ENCODE peak calls at places on chromosome 17, in ten cellular contexts. A is fibroblast of lung, X is uterus, J is SJCRH30, P is neural progenitor cell, O is astrocyte, L is IMR-90, C is psoas muscle, D is mammary epithelial cell, W is H7. G is an unnamed sample.
A peak's percentile ranks its signal among the peaks of the same experiment; 100 is the strongest.

GRCh38 chr17:2034157-2034556 is 4.2 kb downstream of the DPH1 start:
- DNase-seq in A (peak; percentile 63), X (no peak), J (no peak), P (no peak), O (peak; percentile 46), L (no peak), C (no peak), D (no peak), W (no peak), G (no peak)

GRCh38 chr17:68495081-68495480 is 17.1 kb upstream of the PRKAR1A start:
- DNase-seq in A (no peak), X (no peak), J (no peak), P (no peak), O (no peak), L (no peak), C (no peak), D (no peak), W (no peak), G (no peak)

GRCh38 chr17:70168044-70168978 is 1.0 kb upstream of the KCNJ2 start:
- DNase-seq in A (peak; percentile 77), X (peak; percentile 31), J (peak; percentile 6), P (peak; percentile 79), O (peak; percentile 70), L (peak; percentile 81), C (peak; percentile 70), D (peak; percentile 58), W (peak; percentile 76), G (peak; percentile 16)

GRCh38 chr17:53106886-53107285 is 715.8 kb upstream of the KIF2B start:
- DNase-seq in A (no peak), X (no peak), J (no peak), P (no peak), O (no peak), L (no peak), C (no peak), D (no peak), W (no peak), G (no peak)

GRCh38 chr17:56995776-56996175 is 17.8 kb downstream of the SCPEP1 start:
- DNase-seq in A (peak; percentile 49), X (no peak), J (no peak), P (no peak), O (peak; percentile 33), L (peak; percentile 19), C (no peak), D (no peak), W (no peak), G (no peak)

GRCh38 chr17:69567130-69567529 is 152.6 kb downstream of the MAP2K6 start:
- DNase-seq in A (no peak), X (no peak), J (no peak), P (peak; percentile 34), O (no peak), L (peak; percentile 31), C (no peak), D (no peak), W (peak; percentile 33), G (no peak)

GRCh38 chr17:75487351-75488070 is 27.8 kb downstream of the CASKIN2 start:
- DNase-seq in A (no peak), X (no peak), J (no peak), P (no peak), O (no peak), L (no peak), C (peak; percentile 65), D (no peak), W (no peak), G (peak; percentile 52)

GRCh38 chr17:63439682-63440081 is 6.4 kb downstream of the CYB561 start:
- DNase-seq in A (peak; percentile 46), X (no peak), J (no peak), P (no peak), O (peak; percentile 30), L (peak; percentile 51), C (no peak), D (no peak), W (no peak), G (no peak)

GRCh38 chr17:60149691-60150582 is at the start of gene CA4:
- DNase-seq in A (no peak), X (no peak), J (no peak), P (peak; percentile 73), O (no peak), L (no peak), C (no peak), D (no peak), W (peak; percentile 92), G (no peak)

GRCh38 chr17:2380225-2380922 is 20.5 kb downstream of the MNT start:
- DNase-seq in A (no peak), X (no peak), J (no peak), P (no peak), O (no peak), L (no peak), C (no peak), D (no peak), W (no peak), G (no peak)

GRCh38 chr17:80519091-80519781 is 25.4 kb upstream of the RPTOR start:
- DNase-seq in A (no peak), X (no peak), J (no peak), P (no peak), O (no peak), L (no peak), C (no peak), D (no peak), W (no peak), G (no peak)

DNA sequence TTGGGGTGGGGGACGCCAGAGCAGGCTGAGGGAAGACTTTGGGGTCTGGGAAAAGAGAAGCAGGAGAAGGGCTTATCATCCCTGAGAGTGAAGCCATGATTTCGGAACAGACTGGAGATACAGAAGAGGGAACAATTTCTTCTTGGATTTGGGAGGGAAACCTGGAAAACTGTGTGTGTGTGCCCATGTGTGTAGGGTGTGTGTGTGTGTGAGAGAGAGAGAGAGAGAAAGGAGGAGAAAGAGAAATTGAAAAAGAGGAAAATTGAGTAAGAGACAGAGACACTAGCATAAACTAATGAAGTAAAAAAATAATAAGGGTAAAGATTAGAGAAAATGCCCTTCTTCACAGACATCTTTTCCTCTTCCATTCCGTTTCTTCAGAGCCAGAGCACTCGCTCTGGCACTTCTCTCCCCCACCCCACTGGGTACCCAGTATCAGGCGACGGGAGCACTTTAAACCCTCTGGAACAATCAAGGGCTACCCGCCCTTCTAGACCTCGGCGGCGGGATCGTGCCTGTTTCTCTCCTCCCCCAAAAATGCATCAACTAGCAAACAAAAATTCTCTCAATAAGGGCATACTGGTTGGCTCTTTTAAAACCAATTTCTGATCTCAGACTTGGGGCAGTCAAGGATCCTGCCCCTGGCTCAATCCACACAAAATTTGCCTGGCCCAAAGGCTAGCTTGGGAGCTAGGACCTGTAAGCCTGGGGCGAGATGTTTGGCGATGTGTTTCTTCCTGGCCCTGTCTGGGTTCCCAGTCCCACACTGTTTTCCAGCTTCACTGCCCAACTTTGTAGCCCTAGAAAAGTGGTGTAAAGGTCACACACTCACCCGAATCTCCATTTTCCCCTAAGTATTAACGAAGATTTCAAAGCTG is 14.1 kb upstream of the HOXB2 start:
- DNase-seq in A (no peak), X (no peak), J (no peak), P (no peak), O (no peak), L (no peak), C (no peak), D (no peak), W (no peak), G (no peak)
- H3K27me3 ChIP-seq in A (no peaks in the 10 kb centered on the region), X (no peaks in the 10 kb centered on the region), J (no peaks in the 10 kb centered on the region), P (peaks cover 100% of the 10 kb centered on the region), O (peaks cover 76% of the 10 kb centered on the region), L (no peaks in the 10 kb centered on the region), C (no peaks in the 10 kb centered on the region), D (no peaks in the 10 kb centered on the region), W (peaks cover 99% of the 10 kb centered on the region), G (no peaks in the 10 kb centered on the region)

GRCh38 chr17:41738077-41738800 is 3.8 kb upstream of the HAP1 start:
- DNase-seq in A (peak; percentile 55), X (peak; percentile 80), J (peak; percentile 89), P (peak; percentile 90), O (peak; percentile 28), L (peak; percentile 68), C (peak; percentile 89), D (peak; percentile 65), W (peak; percentile 94), G (peak; percentile 77)

GRCh38 chr17:41736983-41737679 is 2.7 kb upstream of the HAP1 start:
- DNase-seq in A (no peak), X (no peak), J (no peak), P (no peak), O (no peak), L (no peak), C (no peak), D (no peak), W (no peak), G (no peak)

GRCh38 chr17:41738801-41739112 is 4.3 kb upstream of the HAP1 start:
- DNase-seq in A (no peak), X (no peak), J (no peak), P (no peak), O (no peak), L (no peak), C (no peak), D (no peak), W (no peak), G (no peak)

GRCh38 chr17:41735744-41736143 is 1.3 kb upstream of the HAP1 start:
- DNase-seq in A (no peak), X (no peak), J (no peak), P (no peak), O (no peak), L (no peak), C (no peak), D (no peak), W (peak; percentile 31), G (no peak)

DNA sequence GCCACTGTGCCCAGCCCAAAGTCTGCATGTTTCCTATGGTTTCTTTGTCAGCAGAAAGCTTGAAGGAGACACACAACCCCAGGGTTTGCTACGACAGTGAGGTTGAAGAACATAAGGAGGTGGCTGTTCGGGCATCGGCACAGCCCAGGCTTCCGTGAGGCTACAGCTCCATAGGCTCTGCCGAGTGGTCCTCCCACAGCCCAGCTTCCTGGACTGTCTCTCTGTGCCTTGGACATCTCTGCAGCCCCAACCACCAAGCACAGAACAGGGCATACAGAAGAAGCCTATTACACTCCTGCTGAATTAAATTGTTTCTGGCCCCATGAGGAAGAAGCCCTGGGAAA is 3.2 kb upstream of the HAP1 start:
- DNase-seq in A (no peak), X (no peak), J (no peak), P (no peak), O (no peak), L (no peak), C (no peak), D (no peak), W (no peak), G (no peak)
- H3K27me3 ChIP-seq in A (peaks cover 37% of the 10 kb centered on the region), X (peaks cover 11% of the 10 kb centered on the region), J (peaks cover 20% of the 10 kb centered on the region), P (peaks cover 53% of the 10 kb centered on the region), O (peaks cover 35% of the 10 kb centered on the region), L (peaks cover 43% of the 10 kb centered on the region), C (no peaks in the 10 kb centered on the region), D (no peaks in the 10 kb centered on the region), W (peaks cover 49% of the 10 kb centered on the region), G (peaks cover 1% of the 10 kb centered on the region)

DNA sequence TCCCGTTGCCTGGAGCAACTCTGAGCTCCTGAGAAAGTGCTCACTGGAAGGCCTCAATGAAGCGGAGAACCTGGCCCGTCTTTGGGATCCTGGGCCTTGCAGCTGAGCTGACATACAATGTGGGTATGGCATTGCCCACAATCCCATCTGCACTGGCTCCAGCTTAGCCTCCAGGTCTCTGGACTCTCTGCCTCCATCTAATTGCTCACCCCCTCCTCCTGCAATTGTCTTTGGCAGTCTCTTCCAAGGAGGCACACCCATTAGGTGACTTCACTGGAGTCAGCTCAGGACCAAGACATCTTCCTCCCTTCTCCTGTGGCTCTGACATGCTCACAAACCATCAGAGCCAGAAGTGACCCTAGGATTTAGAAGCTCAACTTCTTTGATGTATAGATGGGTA is 1.5 kb downstream of the DLX4 start:
- DNase-seq in A (no peak), X (no peak), J (no peak), P (no peak), O (no peak), L (no peak), C (no peak), D (no peak), W (no peak), G (no peak)
- H3K27me3 ChIP-seq in A (peaks cover 89% of the 10 kb centered on the region), X (peaks cover 72% of the 10 kb centered on the region), J (no peaks in the 10 kb centered on the region), P (peaks cover 100% of the 10 kb centered on the region), O (peaks cover 97% of the 10 kb centered on the region), L (peaks cover 98% of the 10 kb centered on the region), C (no peaks in the 10 kb centered on the region), D (peaks cover 52% of the 10 kb centered on the region), W (peaks cover 99% of the 10 kb centered on the region), G (peaks cover 6% of the 10 kb centered on the region)

GRCh38 chr17:32256012-32256694 is 9.5 kb upstream of the RHBDL3 start:
- DNase-seq in A (peak; percentile 37), X (no peak), J (no peak), P (no peak), O (peak; percentile 34), L (peak; percentile 24), C (no peak), D (no peak), W (no peak), G (no peak)
- H3K27me3 ChIP-seq in A (no peaks in the 10 kb centered on the region), X (no peaks in the 10 kb centered on the region), J (peaks cover 6% of the 10 kb centered on the region), P (no peaks in the 10 kb centered on the region), O (peaks cover 9% of the 10 kb centered on the region), L (peaks cover 11% of the 10 kb centered on the region), C (no peaks in the 10 kb centered on the region), D (peaks cover 2% of the 10 kb centered on the region), W (peaks cover 2% of the 10 kb centered on the region), G (peaks cover 1% of the 10 kb centered on the region)

G was measured in GM06990.